ENCODE peak calls at places on chromosomes 2 and 18, in four cellular contexts. One of them, this sample, is unnamed.

GRCh38 chr2:234816491-234816890 is 135.3 kb upstream of the SH3BP4 start:
- DNase-seq in gastrocnemius medialis: no peak
- DNase-seq in left ventricle myocardium inferior: no peak
- DNase-seq in colonic mucosa: no peak
- DNase-seq in this sample: no peak

GRCh38 chr2:26274058-26274613 is 29.4 kb downstream of the HADHB start:
- DNase-seq in colonic mucosa: peak; percentile 56
- DNase-seq in left ventricle myocardium inferior: no peak
- DNase-seq in gastrocnemius medialis: peak; percentile 81
- DNase-seq in this sample: no peak

GRCh38 chr2:239006886-239007285 is 159.0 kb downstream of the TWIST2 start:
- DNase-seq in gastrocnemius medialis: no peak
- DNase-seq in left ventricle myocardium inferior: no peak
- DNase-seq in colonic mucosa: no peak
- DNase-seq in this sample: no peak

GRCh38 chr18:22466608-22467390 is 49.1 kb upstream of the CTAGE1 start:
- DNase-seq in colonic mucosa: peak; percentile 36
- DNase-seq in gastrocnemius medialis: no peak
- DNase-seq in left ventricle myocardium inferior: peak; percentile 23
- DNase-seq in this sample: no peak

GRCh38 chr2:34570266-34570872 is 971.3 kb upstream of the FAM98A start:
- DNase-seq in gastrocnemius medialis: no peak
- DNase-seq in left ventricle myocardium inferior: no peak
- DNase-seq in colonic mucosa: no peak
- DNase-seq in this sample: no peak

GRCh38 chr2:121505005-121505404 is 25.7 kb upstream of the RNU4ATAC start:
- DNase-seq in left ventricle myocardium inferior: no peak
- DNase-seq in colonic mucosa: no peak
- DNase-seq in gastrocnemius medialis: peak; percentile 63
- DNase-seq in this sample: no peak

GRCh38 chr2:64832926-64833325 is 156.3 kb upstream of the SLC1A4 start:
- DNase-seq in colonic mucosa: no peak
- DNase-seq in gastrocnemius medialis: no peak
- DNase-seq in left ventricle myocardium inferior: no peak
- DNase-seq in this sample: no peak

GRCh38 chr2:118431188-118431562 is 342.9 kb downstream of the INSIG2 start:
- DNase-seq in gastrocnemius medialis: no peak
- DNase-seq in colonic mucosa: no peak
- DNase-seq in left ventricle myocardium inferior: no peak
- DNase-seq in this sample: no peak

GRCh38 chr2:241769819-241770184 is 6.8 kb upstream of the GAL3ST2 start:
- DNase-seq in left ventricle myocardium inferior: no peak
- DNase-seq in colonic mucosa: no peak
- DNase-seq in gastrocnemius medialis: no peak
- DNase-seq in this sample: no peak

GRCh38 chr2:9803023-9803805 is 40.1 kb upstream of the TAF1B start:
- DNase-seq in gastrocnemius medialis: no peak
- DNase-seq in colonic mucosa: peak; percentile 90
- DNase-seq in left ventricle myocardium inferior: no peak
- DNase-seq in this sample: no peak

GRCh38 chr2:134917958-134918517 is 584 bp upstream of the CCNT2 start:
- DNase-seq in left ventricle myocardium inferior: no peak
- DNase-seq in colonic mucosa: no peak
- DNase-seq in gastrocnemius medialis: no peak
- DNase-seq in this sample: no peak

GRCh38 chr18:77039196-77040140 is 93.1 kb downstream of the MBP start:
- DNase-seq in left ventricle myocardium inferior: no peak
- DNase-seq in gastrocnemius medialis: peak; percentile 68
- DNase-seq in colonic mucosa: no peak
- DNase-seq in this sample: no peak

GRCh38 chr18:49682301-49683190 is 120.7 kb downstream of the LIPG start:
- DNase-seq in colonic mucosa: no peak
- DNase-seq in gastrocnemius medialis: no peak
- DNase-seq in left ventricle myocardium inferior: no peak
- DNase-seq in this sample: no peak

GRCh38 chr18:47754311-47755101 is 176.0 kb downstream of the SMAD2 start:
- DNase-seq in left ventricle myocardium inferior: no peak
- DNase-seq in gastrocnemius medialis: no peak
- DNase-seq in colonic mucosa: peak; percentile 67
- DNase-seq in this sample: peak; percentile 82

GRCh38 chr2:10196948-10197717 is 74.6 kb downstream of the RRM2 start:
- DNase-seq in left ventricle myocardium inferior: no peak
- DNase-seq in gastrocnemius medialis: no peak
- DNase-seq in colonic mucosa: no peak
- DNase-seq in this sample: no peak

GRCh38 chr2:218027426-218028188 is 24.8 kb upstream of the TNS1 start:
- DNase-seq in colonic mucosa: no peak
- DNase-seq in left ventricle myocardium inferior: no peak
- DNase-seq in gastrocnemius medialis: peak; percentile 8
- DNase-seq in this sample: no peak

GRCh38 chr2:220835563-220835962 is 736.5 kb downstream of the EPHA4 start:
- DNase-seq in gastrocnemius medialis: no peak
- DNase-seq in colonic mucosa: no peak
- DNase-seq in left ventricle myocardium inferior: no peak
- DNase-seq in this sample: no peak

DNA sequence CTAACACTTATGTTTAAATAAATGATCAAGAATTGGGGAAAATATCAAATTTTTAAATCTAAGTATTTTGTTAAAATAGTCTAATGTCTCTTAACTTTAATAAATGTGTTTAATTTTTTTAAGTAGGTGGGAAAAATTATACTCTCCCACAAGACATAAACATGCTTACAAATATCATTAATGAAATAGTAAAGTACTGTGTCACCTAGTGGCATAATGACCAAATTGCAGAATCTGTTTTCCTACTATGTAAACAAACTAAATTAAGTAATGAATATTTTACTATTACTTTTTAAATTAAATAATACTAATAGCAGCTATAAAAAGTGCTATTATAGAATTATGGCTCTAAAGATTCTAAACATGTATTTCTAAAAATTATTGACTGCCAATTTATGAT is 52.0 kb upstream of the CHAC2 start:
- DNase-seq in colonic mucosa: no peak
- DNase-seq in gastrocnemius medialis: no peak
- DNase-seq in left ventricle myocardium inferior: no peak
- DNase-seq in this sample: no peak
- TF ChIP-seq CTCF in colonic mucosa: peak; percentile 27
- TF ChIP-seq CTCF in gastrocnemius medialis: peak; percentile 25
- TF ChIP-seq CTCF in left ventricle myocardium inferior: peak; percentile 70
- TF ChIP-seq CTCF in this sample: no peak

GRCh38 chr2:176830362-176830761 is 382.2 kb upstream of the HNRNPA3 start:
- DNase-seq in colonic mucosa: no peak
- DNase-seq in left ventricle myocardium inferior: no peak
- DNase-seq in gastrocnemius medialis: no peak
- DNase-seq in this sample: no peak
- TF ChIP-seq CTCF in colonic mucosa: no peak
- TF ChIP-seq CTCF in left ventricle myocardium inferior: no peak
- TF ChIP-seq CTCF in gastrocnemius medialis: no peak
- TF ChIP-seq CTCF in this sample: no peak

DNA sequence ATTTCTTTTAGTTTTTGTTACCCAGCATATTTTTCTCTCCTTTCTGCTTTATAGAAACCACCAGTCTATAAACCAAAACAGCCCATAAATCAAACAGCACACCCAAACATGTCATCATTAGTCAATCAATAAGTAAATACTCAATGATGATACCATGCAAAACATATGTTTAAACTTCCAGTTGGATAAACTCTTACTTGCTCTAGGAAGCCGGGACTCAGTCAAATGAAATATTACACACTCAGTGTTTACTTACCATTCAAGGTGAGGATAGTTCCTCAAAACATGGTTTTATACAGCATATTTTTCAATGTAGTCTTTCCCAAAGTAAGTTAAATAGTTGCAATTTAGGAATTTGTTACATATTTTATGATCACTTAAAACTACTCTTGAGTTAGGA is 343.6 kb upstream of the NXPH2 start:
- DNase-seq in gastrocnemius medialis: no peak
- DNase-seq in colonic mucosa: no peak
- DNase-seq in left ventricle myocardium inferior: no peak
- DNase-seq in this sample: no peak
- TF ChIP-seq CTCF in gastrocnemius medialis: no peak
- TF ChIP-seq CTCF in colonic mucosa: no peak
- TF ChIP-seq CTCF in left ventricle myocardium inferior: no peak
- TF ChIP-seq CTCF in this sample: no peak

DNA sequence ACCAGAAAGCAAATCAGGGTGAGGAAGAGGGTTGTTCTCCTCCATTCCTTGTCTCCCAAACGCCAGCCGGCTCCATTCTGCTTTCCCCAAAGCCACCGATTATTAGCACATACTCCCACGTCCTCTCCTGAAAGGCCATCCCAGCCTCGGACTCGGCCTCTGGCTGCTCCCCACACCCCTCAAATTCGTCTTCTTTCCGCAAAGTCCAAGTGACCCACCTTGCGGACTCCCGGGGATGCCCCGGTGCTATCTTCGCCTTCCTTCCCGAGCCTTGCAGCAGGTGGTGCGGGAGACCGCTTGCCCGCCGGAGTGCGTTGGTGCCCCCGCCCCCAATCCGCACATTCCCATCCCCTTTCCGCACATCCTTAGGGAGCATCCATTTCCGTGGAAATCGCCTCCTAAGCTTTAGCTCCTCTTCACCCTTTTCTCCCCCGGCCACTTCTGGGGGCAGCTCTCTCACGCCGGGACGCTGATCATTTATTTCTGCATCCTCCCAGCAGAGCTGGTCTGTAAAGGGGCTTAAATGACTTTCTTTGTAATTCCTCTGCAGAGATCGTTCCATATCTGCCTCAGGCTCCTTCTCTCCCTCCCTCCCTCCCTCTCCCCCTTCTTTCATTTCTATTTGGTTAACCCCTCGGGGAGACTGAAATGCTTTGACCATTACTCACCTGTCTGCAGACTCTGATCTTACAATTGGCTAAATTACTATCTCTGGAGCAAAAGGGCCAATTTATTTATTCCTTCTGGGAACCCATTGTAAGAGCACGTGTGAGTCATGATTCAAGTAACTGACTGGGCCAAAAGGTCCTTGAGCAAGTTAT is 1.2 kb upstream of the LYPD1 start:
- DNase-seq in colonic mucosa: no peak
- DNase-seq in gastrocnemius medialis: no peak
- DNase-seq in left ventricle myocardium inferior: no peak
- DNase-seq in this sample: no peak
- TF ChIP-seq CTCF in colonic mucosa: no peak
- TF ChIP-seq CTCF in gastrocnemius medialis: no peak
- TF ChIP-seq CTCF in left ventricle myocardium inferior: no peak
- TF ChIP-seq CTCF in this sample: no peak

GRCh38 chr18:78685980-78686530 is 293.6 kb upstream of the SALL3 start:
- DNase-seq in gastrocnemius medialis: no peak
- DNase-seq in left ventricle myocardium inferior: no peak
- DNase-seq in colonic mucosa: no peak
- DNase-seq in this sample: no peak

GRCh38 chr18:78688916-78689315 is 290.7 kb upstream of the SALL3 start:
- DNase-seq in gastrocnemius medialis: no peak
- DNase-seq in left ventricle myocardium inferior: no peak
- DNase-seq in colonic mucosa: no peak
- DNase-seq in this sample: no peak

GRCh38 chr18:78688249-78688648 is 291.4 kb upstream of the SALL3 start:
- DNase-seq in colonic mucosa: no peak
- DNase-seq in gastrocnemius medialis: no peak
- DNase-seq in left ventricle myocardium inferior: no peak
- DNase-seq in this sample: no peak

GRCh38 chr18:78686976-78687685 is 292.5 kb upstream of the SALL3 start:
- DNase-seq in left ventricle myocardium inferior: no peak
- DNase-seq in gastrocnemius medialis: no peak
- DNase-seq in colonic mucosa: no peak
- DNase-seq in this sample: no peak

DNA sequence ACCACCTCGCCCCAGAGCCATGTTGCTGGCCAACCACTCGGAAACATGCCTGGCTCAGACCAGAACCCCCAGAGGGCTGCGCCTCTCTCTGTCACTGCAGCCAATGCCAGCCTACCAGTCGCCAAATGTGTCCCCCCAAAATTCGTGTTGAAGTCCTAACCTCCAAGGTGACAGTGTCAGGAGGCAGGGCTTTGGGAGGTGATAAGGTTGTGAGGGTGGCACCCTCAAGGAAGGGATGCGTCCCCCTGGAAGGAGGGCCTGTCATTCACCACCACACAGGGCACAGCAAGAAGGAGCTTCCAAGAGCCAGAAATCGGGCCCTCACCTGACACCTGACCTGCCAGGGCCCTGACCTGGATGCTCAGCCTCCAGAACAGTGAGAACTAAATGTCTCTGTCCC is 291.9 kb upstream of the SALL3 start:
- DNase-seq in colonic mucosa: no peak
- DNase-seq in left ventricle myocardium inferior: no peak
- DNase-seq in gastrocnemius medialis: no peak
- DNase-seq in this sample: no peak
- TF ChIP-seq CTCF in colonic mucosa: no peak
- TF ChIP-seq CTCF in left ventricle myocardium inferior: no peak
- TF ChIP-seq CTCF in gastrocnemius medialis: no peak
- TF ChIP-seq CTCF in this sample: no peak

GRCh38 chr2:68024450-68024849 is 38.4 kb downstream of the C1D start:
- DNase-seq in colonic mucosa: no peak
- DNase-seq in left ventricle myocardium inferior: no peak
- DNase-seq in gastrocnemius medialis: no peak
- DNase-seq in this sample: no peak
- TF ChIP-seq CTCF in colonic mucosa: no peak
- TF ChIP-seq CTCF in left ventricle myocardium inferior: no peak
- TF ChIP-seq CTCF in gastrocnemius medialis: no peak
- TF ChIP-seq CTCF in this sample: no peak

DNA sequence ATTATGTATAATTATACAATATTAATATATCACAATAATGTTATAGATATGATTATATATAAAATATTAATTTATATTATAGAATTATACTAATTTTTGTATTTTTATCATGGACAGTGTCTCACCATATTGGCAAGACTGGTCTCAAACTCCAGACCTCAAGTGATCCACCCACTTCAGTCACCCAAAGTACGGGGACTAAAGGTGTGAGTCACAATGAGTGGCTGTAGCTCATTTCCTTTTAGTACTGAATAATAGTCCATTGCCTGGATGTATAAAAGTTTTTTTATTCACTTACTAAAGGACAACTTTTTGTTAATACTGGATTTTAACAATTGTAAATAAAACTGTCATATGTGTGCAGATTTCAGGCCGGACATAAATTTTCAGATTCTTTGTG is 417.6 kb upstream of the LINC00305 start:
- DNase-seq in left ventricle myocardium inferior: no peak
- DNase-seq in gastrocnemius medialis: no peak
- DNase-seq in colonic mucosa: no peak
- DNase-seq in this sample: no peak
- TF ChIP-seq CTCF in left ventricle myocardium inferior: no peak
- TF ChIP-seq CTCF in gastrocnemius medialis: no peak
- TF ChIP-seq CTCF in colonic mucosa: no peak
- TF ChIP-seq CTCF in this sample: no peak

DNA sequence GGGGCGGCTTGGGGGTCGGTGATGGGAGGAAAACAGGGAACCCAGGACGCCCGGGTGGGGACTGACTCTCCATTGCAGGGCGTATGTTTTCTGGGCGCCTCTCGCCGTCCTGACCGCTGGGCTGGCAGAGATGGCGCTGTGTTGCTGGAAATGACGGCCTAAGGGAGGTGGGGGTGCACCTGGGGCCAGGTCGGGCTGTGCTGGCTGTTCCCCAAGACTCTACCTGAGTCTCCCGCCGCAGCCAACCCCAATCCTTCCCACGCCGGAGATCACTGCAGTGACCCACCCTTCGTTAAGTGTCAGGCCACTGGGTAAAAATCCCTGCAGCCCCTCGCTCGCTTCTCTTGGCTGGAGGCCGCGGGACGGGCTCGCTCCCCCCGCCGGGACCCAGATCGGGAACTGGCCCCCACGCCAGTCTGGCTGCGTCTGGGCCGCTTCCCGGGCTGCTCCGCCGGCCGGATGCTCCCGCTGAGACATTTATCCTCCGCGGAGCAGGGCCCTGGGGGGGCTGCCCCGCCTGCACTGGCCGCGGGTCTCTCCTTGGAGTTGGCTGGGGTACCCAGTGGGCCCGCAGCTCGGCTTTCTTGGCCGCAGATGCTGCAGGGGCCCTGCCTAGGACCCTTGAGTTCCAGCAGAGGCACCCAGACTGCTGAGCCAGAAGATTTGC is 7.8 kb upstream of the ARMC9 start:
- DNase-seq in colonic mucosa: peak; percentile 53
- DNase-seq in left ventricle myocardium inferior: peak; percentile 75
- DNase-seq in gastrocnemius medialis: peak; percentile 51
- DNase-seq in this sample: peak; percentile 32
- TF ChIP-seq CTCF in colonic mucosa: no peak
- TF ChIP-seq CTCF in left ventricle myocardium inferior: no peak
- TF ChIP-seq CTCF in gastrocnemius medialis: no peak
- TF ChIP-seq CTCF in this sample: no peak